ENCODE peak calls at places on chromosomes 3 and 15, in eight cellular contexts. One of them, this sample, is unnamed.

GRCh38 chr15:71880276-71880675 is 69.9 kb downstream of the NR2E3 start:
- DNase-seq in astrocyte of the spinal cord: no peak
- DNase-seq in skeletal muscle cell: no peak
- DNase-seq in SW480: no peak
- DNase-seq in AML-193: no peak
- DNase-seq in GM23248: no peak
- DNase-seq in activated CD4-positive, CD25-positive, alpha-beta regulatory T cell treated with anti-CD3 and anti-CD28 coated beads, Interleukin-2, amount 50 U/mL, for 72 hours: no peak
- DNase-seq in C1 segment of cervical spinal cord: no peak
- DNase-seq in this sample: no peak

GRCh38 chr3:13093687-13094086 is 20.5 kb upstream of the IQSEC1 start:
- DNase-seq in astrocyte of the spinal cord: no peak
- DNase-seq in skeletal muscle cell: no peak
- DNase-seq in SW480: no peak
- DNase-seq in AML-193: no peak
- DNase-seq in GM23248: no peak
- DNase-seq in activated CD4-positive, CD25-positive, alpha-beta regulatory T cell treated with anti-CD3 and anti-CD28 coated beads, Interleukin-2, amount 50 U/mL, for 72 hours: no peak
- DNase-seq in C1 segment of cervical spinal cord: no peak
- DNase-seq in this sample: no peak

GRCh38 chr15:100133001-100133400 is 208.8 kb downstream of the ADAMTS17 start:
- DNase-seq in astrocyte of the spinal cord: no peak
- DNase-seq in skeletal muscle cell: no peak
- DNase-seq in SW480: no peak
- DNase-seq in AML-193: no peak
- DNase-seq in GM23248: no peak
- DNase-seq in activated CD4-positive, CD25-positive, alpha-beta regulatory T cell treated with anti-CD3 and anti-CD28 coated beads, Interleukin-2, amount 50 U/mL, for 72 hours: no peak
- DNase-seq in C1 segment of cervical spinal cord: no peak
- DNase-seq in this sample: no peak

GRCh38 chr3:102299125-102299877 is 135.5 kb upstream of the ZPLD1 start:
- DNase-seq in astrocyte of the spinal cord: no peak
- DNase-seq in skeletal muscle cell: no peak
- DNase-seq in SW480: peak; percentile 65
- DNase-seq in AML-193: no peak
- DNase-seq in GM23248: no peak
- DNase-seq in activated CD4-positive, CD25-positive, alpha-beta regulatory T cell treated with anti-CD3 and anti-CD28 coated beads, Interleukin-2, amount 50 U/mL, for 72 hours: no peak
- DNase-seq in C1 segment of cervical spinal cord: no peak
- DNase-seq in this sample: no peak

GRCh38 chr3:184383033-184383740 is 3.3 kb downstream of the CHRD start:
- DNase-seq in astrocyte of the spinal cord: no peak
- DNase-seq in skeletal muscle cell: no peak
- DNase-seq in SW480: no peak
- DNase-seq in AML-193: no peak
- DNase-seq in GM23248: no peak
- DNase-seq in activated CD4-positive, CD25-positive, alpha-beta regulatory T cell treated with anti-CD3 and anti-CD28 coated beads, Interleukin-2, amount 50 U/mL, for 72 hours: no peak
- DNase-seq in C1 segment of cervical spinal cord: no peak
- DNase-seq in this sample: no peak

GRCh38 chr3:191376742-191377141 is 46.4 kb upstream of the UTS2B start:
- DNase-seq in astrocyte of the spinal cord: peak; percentile 82
- DNase-seq in skeletal muscle cell: peak; percentile 57
- DNase-seq in SW480: no peak
- DNase-seq in AML-193: no peak
- DNase-seq in GM23248: peak; percentile 93
- DNase-seq in activated CD4-positive, CD25-positive, alpha-beta regulatory T cell treated with anti-CD3 and anti-CD28 coated beads, Interleukin-2, amount 50 U/mL, for 72 hours: no peak
- DNase-seq in C1 segment of cervical spinal cord: no peak
- DNase-seq in this sample: no peak

GRCh38 chr15:74752011-74752410 is 3.4 kb downstream of the CYP1A2 start:
- DNase-seq in astrocyte of the spinal cord: no peak
- DNase-seq in skeletal muscle cell: no peak
- DNase-seq in SW480: no peak
- DNase-seq in AML-193: no peak
- DNase-seq in GM23248: no peak
- DNase-seq in activated CD4-positive, CD25-positive, alpha-beta regulatory T cell treated with anti-CD3 and anti-CD28 coated beads, Interleukin-2, amount 50 U/mL, for 72 hours: no peak
- DNase-seq in C1 segment of cervical spinal cord: no peak
- DNase-seq in this sample: no peak

GRCh38 chr15:45481151-45481550 is 41.4 kb downstream of the SLC30A4 start:
- DNase-seq in astrocyte of the spinal cord: no peak
- DNase-seq in skeletal muscle cell: no peak
- DNase-seq in SW480: no peak
- DNase-seq in AML-193: no peak
- DNase-seq in GM23248: no peak
- DNase-seq in activated CD4-positive, CD25-positive, alpha-beta regulatory T cell treated with anti-CD3 and anti-CD28 coated beads, Interleukin-2, amount 50 U/mL, for 72 hours: no peak
- DNase-seq in C1 segment of cervical spinal cord: no peak
- DNase-seq in this sample: no peak

GRCh38 chr3:120678984-120679383 is 3.1 kb downstream of the HGD start:
- DNase-seq in astrocyte of the spinal cord: no peak
- DNase-seq in skeletal muscle cell: no peak
- DNase-seq in SW480: no peak
- DNase-seq in AML-193: no peak
- DNase-seq in GM23248: peak; percentile 29
- DNase-seq in activated CD4-positive, CD25-positive, alpha-beta regulatory T cell treated with anti-CD3 and anti-CD28 coated beads, Interleukin-2, amount 50 U/mL, for 72 hours: no peak
- DNase-seq in C1 segment of cervical spinal cord: no peak
- DNase-seq in this sample: no peak

GRCh38 chr3:73405853-73406252 is 218.9 kb downstream of the PDZRN3 start:
- DNase-seq in astrocyte of the spinal cord: no peak
- DNase-seq in skeletal muscle cell: no peak
- DNase-seq in SW480: no peak
- DNase-seq in AML-193: no peak
- DNase-seq in GM23248: peak; percentile 68
- DNase-seq in activated CD4-positive, CD25-positive, alpha-beta regulatory T cell treated with anti-CD3 and anti-CD28 coated beads, Interleukin-2, amount 50 U/mL, for 72 hours: no peak
- DNase-seq in C1 segment of cervical spinal cord: no peak
- DNase-seq in this sample: no peak

This sample was measured in effector CD4-positive, alpha-beta T cell.